ENCODE peak calls at places on chromosomes 13 and 19, in seven cellular contexts. L, G, X, E, K, M and D are unnamed samples.

GRCh38 chr13:70375718-70376117 is 267.5 kb upstream of the KLHL1 start:
- DNase-seq in K (no peak), E (no peak), X (no peak), M (no peak), G (no peak), L (no peak), D (no peak)

GRCh38 chr13:59103004-59103768 is 1060.5 kb downstream of the DIAPH3 start:
- DNase-seq in M (peak; percentile 83), G (no peak), E (peak; percentile 89), X (peak; percentile 86), K (no peak), L (peak; percentile 31), D (peak; percentile 56)

GRCh38 chr19:32828643-32829344 is 40.8 kb downstream of the SLC7A9 start:
- DNase-seq in M (no peak), E (no peak), L (no peak), X (no peak), K (no peak), G (no peak), D (no peak)

GRCh38 chr13:28532226-28533048 is 37.5 kb upstream of the FLT1 start:
- DNase-seq in M (no peak), L (no peak), E (no peak), G (peak; percentile 66), K (no peak), X (no peak), D (no peak)

GRCh38 chr19:18437481-18438330 is at the start of gene ISYNA1:
- DNase-seq in E (peak; percentile 60), X (peak; percentile 58), L (no peak), G (peak; percentile 76), M (no peak), K (no peak), D (no peak)

GRCh38 chr19:39670998-39671397 is 15.3 kb downstream of the LGALS16 start:
- DNase-seq in X (no peak), K (no peak), L (no peak), E (no peak), M (no peak), G (no peak), D (no peak)

GRCh38 chr19:40612831-40613668 is 11.9 kb downstream of the LTBP4 start:
- DNase-seq in X (peak; percentile 41), K (no peak), E (peak; percentile 48), L (no peak), G (peak; percentile 74), M (no peak), D (no peak)

GRCh38 chr13:102687520-102687919 is 7.3 kb downstream of the METTL21C start:
- DNase-seq in M (no peak), E (no peak), X (no peak), G (no peak), L (no peak), K (no peak), D (no peak)

GRCh38 chr19:3041756-3042517 is 12.9 kb upstream of the TLE2 start:
- DNase-seq in M (no peak), L (no peak), K (no peak), G (no peak), E (no peak), X (no peak), D (no peak)

GRCh38 chr13:89034015-89034414 is 1362.8 kb downstream of the SLITRK5 start:
- DNase-seq in M (no peak), E (no peak), X (no peak), G (no peak), K (no peak), L (no peak), D (no peak)

GRCh38 chr13:42000836-42001235 is 39.9 kb upstream of the VWA8 start:
- DNase-seq in G (no peak), K (no peak), X (peak; percentile 54), L (peak; percentile 8), M (peak; percentile 44), E (no peak), D (peak; percentile 14)

DNA sequence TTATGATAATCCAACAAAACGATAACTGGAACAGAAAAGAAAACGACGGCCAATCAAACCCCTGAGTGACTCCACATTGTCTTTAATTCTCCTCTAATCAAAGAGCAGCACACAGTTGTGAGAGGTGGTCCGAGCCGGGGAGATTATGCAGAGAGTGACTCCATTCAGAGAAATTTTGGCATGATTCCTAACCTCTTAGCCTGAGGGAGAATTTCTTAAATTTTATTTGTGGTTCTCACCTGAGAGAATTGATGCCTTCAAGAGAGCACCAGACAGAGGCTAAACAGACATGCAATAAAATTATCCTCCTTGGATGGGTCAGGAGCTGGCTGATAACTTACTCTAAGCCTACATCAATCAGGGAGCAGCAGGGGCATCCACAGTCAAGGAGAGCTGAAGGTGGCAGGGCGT is 310.0 kb upstream of the KLF12 start:
- DNase-seq in G (no peak), L (peak; percentile 6), X (peak; percentile 61), K (no peak), E (no peak), M (peak; percentile 53), D (peak; percentile 46)
- H3K4me3 ChIP-seq in G (no peak overlapping the region), L (no peak overlapping the region), X (no peak overlapping the region), K (no peak overlapping the region), E (no peak overlapping the region), M (peak overlapping the region; percentile 15), D (no peak overlapping the region)

GRCh38 chr19:35114656-35115537 is 726 bp upstream of the FXYD3 start:
- DNase-seq in G (peak; percentile 83), M (no peak), L (peak; percentile 31), X (peak; percentile 29), E (peak; percentile 57), K (no peak), D (peak; percentile 62)
- H3K4me3 ChIP-seq in G (peak overlapping the region; percentile 63), M (no peak overlapping the region), L (no peak overlapping the region), X (no peak overlapping the region), E (no peak overlapping the region), K (no peak overlapping the region), D (peak overlapping the region; percentile 39)

DNA sequence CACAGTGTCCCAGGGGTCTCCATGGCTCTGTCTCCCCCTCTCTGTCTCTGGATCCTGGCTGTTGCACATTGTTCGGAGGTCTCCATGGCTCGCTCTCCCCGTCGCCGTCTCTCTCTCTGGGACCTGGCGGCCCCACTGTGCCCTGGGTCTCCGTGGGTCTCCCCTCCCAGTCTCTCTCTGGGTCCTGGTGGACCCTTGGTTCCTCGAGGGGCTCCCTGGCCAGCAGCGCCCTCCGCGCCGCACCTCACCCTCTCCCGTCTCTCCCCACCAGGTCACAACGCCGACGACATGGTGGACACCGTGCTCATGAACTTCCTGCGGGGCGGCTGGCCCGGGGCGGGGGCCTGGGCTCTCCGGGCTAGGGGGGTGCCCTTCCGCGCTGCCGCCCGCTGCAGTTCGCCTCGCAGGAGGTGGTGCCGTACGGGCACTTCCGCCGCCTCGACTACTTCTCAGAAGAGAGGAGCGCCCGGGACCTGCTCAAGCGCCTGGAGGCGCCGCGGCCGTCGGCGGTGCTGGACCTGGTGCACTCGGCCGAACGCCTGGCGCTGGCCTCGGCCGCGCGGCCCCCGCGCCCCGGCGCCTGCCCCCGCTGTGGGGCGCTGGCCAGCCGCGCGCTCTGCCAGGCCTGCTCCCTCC is 29.1 kb downstream of the SIGLEC5 start:
- DNase-seq in L (no peak), X (no peak), E (no peak), M (no peak), G (no peak), K (no peak), D (no peak)
- H3K4me3 ChIP-seq in L (no peak overlapping the region), X (no peak overlapping the region), E (no peak overlapping the region), M (no peak overlapping the region), G (no peak overlapping the region), K (no peak overlapping the region), D (no peak overlapping the region)

GRCh38 chr13:96898855-96899254 is 95.4 kb downstream of the OXGR1 start:
- DNase-seq in K (no peak), L (peak; percentile 3), E (no peak), M (no peak), X (no peak), G (no peak), D (no peak)
- H3K4me3 ChIP-seq in K (no peak overlapping the region), L (no peak overlapping the region), E (no peak overlapping the region), M (no peak overlapping the region), X (no peak overlapping the region), G (no peak overlapping the region), D (no peak overlapping the region)